ENCODE peak calls at places on chromosomes 13 and 19, in five cellular contexts. P is renal cortical epithelial cell, Z is Peyer's patch, Q is body of pancreas, J is NCI-H69. U is an unnamed sample.

GRCh38 chr13:26838821-26839220 is 78.2 kb upstream of the GPR12 start:
- DNase-seq in P (no peak), Z (no peak), Q (no peak), J (no peak), U (no peak)

GRCh38 chr13:48600374-48601364 is 53.1 kb upstream of the CYSLTR2 start:
- DNase-seq in P (peak), Z (no peak), Q (peak), J (peak), U (peak)

GRCh38 chr13:98324105-98324504 is 147.0 kb upstream of the RNF113B start:
- DNase-seq in P (no peak), Z (no peak), Q (no peak), J (no peak), U (no peak)

GRCh38 chr13:111402441-111402840 is 82.0 kb downstream of the TEX29 start:
- DNase-seq in P (no peak), Z (no peak), Q (no peak), J (no peak), U (no peak)

GRCh38 chr13:58979851-58980250 is 1183.9 kb downstream of the DIAPH3 start:
- DNase-seq in P (no peak), Z (no peak), Q (no peak), J (no peak), U (no peak)

GRCh38 chr13:38848360-38848759 is 142.3 kb downstream of the STOML3 start:
- DNase-seq in P (no peak), Z (no peak), Q (no peak), J (no peak), U (no peak)

GRCh38 chr13:95644611-95645052 is at the start of gene DZIP1:
- DNase-seq in P (peak), Z (no peak), Q (peak), J (peak), U (peak)

GRCh38 chr19:10352764-10353671 is 13.6 kb upstream of the ICAM3 start:
- DNase-seq in P (no peak), Z (no peak), Q (peak), J (no peak), U (peak)

GRCh38 chr13:108034909-108035308 is 180.4 kb downstream of the LIG4 start:
- DNase-seq in P (no peak), Z (no peak), Q (no peak), J (no peak), U (no peak)

U was measured in adrenal gland.